ENCODE peak calls at places on chromosomes 5 and 9, in four cellular contexts. D, H, R and K are unnamed samples.

GRCh38 chr5:66967826-66968262 is 228.8 kb downstream of the CD180 start:
- DNase-seq in D (no peak), H (no peak), R (no peak), K (no peak)

GRCh38 chr9:86494644-86495081 is 140.5 kb upstream of the TUT7 start:
- DNase-seq in D (no peak), H (no peak), R (no peak), K (no peak)

GRCh38 chr9:134386951-134387831 is 60.9 kb downstream of the RXRA start:
- DNase-seq in D (no peak), H (no peak), R (no peak), K (peak)

GRCh38 chr5:124599048-124599973 is 147.1 kb downstream of the ZNF608 start:
- DNase-seq in D (peak), H (peak), R (no peak), K (peak)

GRCh38 chr5:88881566-88881965 is 1.4 kb downstream of the MEF2C start:
- DNase-seq in D (no peak), H (no peak), R (no peak), K (no peak)

GRCh38 chr5:16234598-16234997 is 55.0 kb upstream of the MARCHF11 start:
- DNase-seq in D (no peak), H (no peak), R (no peak), K (no peak)

GRCh38 chr5:15573594-15573993 is 73.6 kb downstream of the FBXL7 start:
- DNase-seq in D (no peak), H (no peak), R (no peak), K (no peak)

GRCh38 chr9:93357649-93358048 is 93.8 kb upstream of the FAM120A start:
- DNase-seq in D (no peak), H (no peak), R (no peak), K (no peak)

GRCh38 chr9:71487046-71487445 is 281.3 kb downstream of the CEMIP2 start:
- DNase-seq in D (no peak), H (peak), R (no peak), K (no peak)